ENCODE peak calls at places on chromosomes 13 and 19, in five cellular contexts. One of them, this sample, is unnamed.

GRCh38 chr13:103388839-103389238 is 322.6 kb upstream of the SLC10A2 start:
- DNase-seq in H1: no peak
- DNase-seq in HL-60: no peak
- DNase-seq in GM23338: no peak
- DNase-seq in stomach: no peak
- DNase-seq in this sample: no peak

GRCh38 chr13:21957833-21958232 is 287.0 kb downstream of the FGF9 start:
- DNase-seq in H1: no peak
- DNase-seq in HL-60: no peak
- DNase-seq in GM23338: no peak
- DNase-seq in stomach: no peak
- DNase-seq in this sample: no peak

GRCh38 chr13:31038834-31039552 is 106.5 kb downstream of the TEX26 start:
- DNase-seq in H1: no peak
- DNase-seq in HL-60: peak; percentile 83
- DNase-seq in GM23338: no peak
- DNase-seq in stomach: no peak
- DNase-seq in this sample: no peak

GRCh38 chr13:96993660-96994029 is 631 bp downstream of the OXGR1 start:
- DNase-seq in H1: no peak
- DNase-seq in HL-60: no peak
- DNase-seq in GM23338: peak; percentile 39
- DNase-seq in stomach: no peak
- DNase-seq in this sample: no peak

GRCh38 chr19:40136818-40137217 is 46.1 kb upstream of the ZNF780A start:
- DNase-seq in H1: no peak
- DNase-seq in HL-60: no peak
- DNase-seq in GM23338: no peak
- DNase-seq in stomach: no peak
- DNase-seq in this sample: no peak

GRCh38 chr13:87094646-87095045 is 576.5 kb upstream of the SLITRK5 start:
- DNase-seq in H1: no peak
- DNase-seq in HL-60: no peak
- DNase-seq in GM23338: no peak
- DNase-seq in stomach: no peak
- DNase-seq in this sample: peak; percentile 18

GRCh38 chr13:77386880-77387606 is 60.1 kb upstream of the MYCBP2 start:
- DNase-seq in H1: no peak
- DNase-seq in HL-60: peak; percentile 82
- DNase-seq in GM23338: no peak
- DNase-seq in stomach: no peak
- DNase-seq in this sample: no peak

GRCh38 chr13:71968025-71968424 is 101.0 kb upstream of the DACH1 start:
- DNase-seq in H1: peak; percentile 53
- DNase-seq in HL-60: no peak
- DNase-seq in GM23338: peak; percentile 78
- DNase-seq in stomach: no peak
- DNase-seq in this sample: no peak

GRCh38 chr13:84096221-84096620 is 213.9 kb upstream of the SLITRK1 start:
- DNase-seq in H1: no peak
- DNase-seq in HL-60: no peak
- DNase-seq in GM23338: no peak
- DNase-seq in stomach: no peak
- DNase-seq in this sample: no peak

GRCh38 chr13:59368652-59369051 is 795.1 kb downstream of the DIAPH3 start:
- DNase-seq in H1: no peak
- DNase-seq in HL-60: no peak
- DNase-seq in GM23338: no peak
- DNase-seq in stomach: no peak
- DNase-seq in this sample: no peak

GRCh38 chr19:38373907-38374331 is 452 bp upstream of the PSMD8 start:
- DNase-seq in H1: no peak
- DNase-seq in HL-60: no peak
- DNase-seq in GM23338: no peak
- DNase-seq in stomach: no peak
- DNase-seq in this sample: no peak

GRCh38 chr13:50636007-50636704 is 207.3 kb downstream of the DLEU7 start:
- DNase-seq in H1: peak; percentile 27
- DNase-seq in HL-60: peak; percentile 66
- DNase-seq in GM23338: peak; percentile 93
- DNase-seq in stomach: no peak
- DNase-seq in this sample: no peak

GRCh38 chr13:98458431-98458830 is 118.5 kb downstream of the STK24 start:
- DNase-seq in H1: no peak
- DNase-seq in HL-60: no peak
- DNase-seq in GM23338: no peak
- DNase-seq in stomach: no peak
- DNase-seq in this sample: no peak
- TF ChIP-seq POLR2AphosphoS5 in H1: no peak
- TF ChIP-seq POLR2AphosphoS5 in HL-60: no peak
- TF ChIP-seq POLR2AphosphoS5 in GM23338: no peak
- TF ChIP-seq POLR2AphosphoS5 in stomach: no peak
- TF ChIP-seq POLR2AphosphoS5 in this sample: no peak

GRCh38 chr19:3838661-3839060 is 30.2 kb downstream of the ZFR2 start:
- DNase-seq in H1: no peak
- DNase-seq in HL-60: no peak
- DNase-seq in GM23338: no peak
- DNase-seq in stomach: no peak
- DNase-seq in this sample: no peak
- H3K27ac ChIP-seq in H1: no peak overlapping the region
- H3K27ac ChIP-seq in HL-60: no peak overlapping the region
- H3K27ac ChIP-seq in GM23338: no peak overlapping the region
- H3K27ac ChIP-seq in stomach: no peak overlapping the region
- H3K27ac ChIP-seq in this sample: no peak overlapping the region

GRCh38 chr19:56314018-56314583 is 538 bp downstream of the ZSCAN5A start:
- DNase-seq in H1: peak; percentile 7
- DNase-seq in HL-60: peak; percentile 47
- DNase-seq in GM23338: peak; percentile 63
- DNase-seq in stomach: no peak
- DNase-seq in this sample: peak; percentile 2

GRCh38 chr19:56316728-56317127 is 2.1 kb upstream of the ZSCAN5A start:
- DNase-seq in H1: no peak
- DNase-seq in HL-60: no peak
- DNase-seq in GM23338: no peak
- DNase-seq in stomach: no peak
- DNase-seq in this sample: no peak

GRCh38 chr19:56314584-56315075 is at the start of gene ZSCAN5A:
- DNase-seq in H1: peak; percentile 66
- DNase-seq in HL-60: peak; percentile 96
- DNase-seq in GM23338: peak; percentile 94
- DNase-seq in stomach: peak; percentile 96
- DNase-seq in this sample: peak; percentile 70

GRCh38 chr19:56312787-56313343 is 1.8 kb downstream of the ZSCAN5A start:
- DNase-seq in H1: no peak
- DNase-seq in HL-60: no peak
- DNase-seq in GM23338: no peak
- DNase-seq in stomach: no peak
- DNase-seq in this sample: no peak

GRCh38 chr19:56315076-56315828 is 613 bp upstream of the ZSCAN5A start:
- DNase-seq in H1: peak; percentile 81
- DNase-seq in HL-60: peak; percentile 97
- DNase-seq in GM23338: peak; percentile 98
- DNase-seq in stomach: peak; percentile 94
- DNase-seq in this sample: peak; percentile 96
- TF ChIP-seq POLR2AphosphoS5 in H1: no peak
- TF ChIP-seq POLR2AphosphoS5 in HL-60: peak; percentile 27
- TF ChIP-seq POLR2AphosphoS5 in GM23338: peak; percentile 59
- TF ChIP-seq POLR2AphosphoS5 in stomach: peak; percentile 35
- TF ChIP-seq POLR2AphosphoS5 in this sample: peak; percentile 74

GRCh38 chr13:28704919-28705318 is 13.9 kb downstream of the SLC46A3 start:
- DNase-seq in H1: no peak
- DNase-seq in HL-60: no peak
- DNase-seq in GM23338: no peak
- DNase-seq in stomach: no peak
- DNase-seq in this sample: no peak
- H3K27ac ChIP-seq in H1: no peak overlapping the region
- H3K27ac ChIP-seq in HL-60: no peak overlapping the region
- H3K27ac ChIP-seq in GM23338: no peak overlapping the region
- H3K27ac ChIP-seq in stomach: no peak overlapping the region
- H3K27ac ChIP-seq in this sample: no peak overlapping the region

GRCh38 chr19:41870401-41870873 is 6.6 kb upstream of the CD79A start:
- DNase-seq in H1: no peak
- DNase-seq in HL-60: no peak
- DNase-seq in GM23338: no peak
- DNase-seq in stomach: no peak
- DNase-seq in this sample: no peak

GRCh38 chr19:41866284-41866683 is 6.2 kb downstream of the RPS19 start:
- DNase-seq in H1: no peak
- DNase-seq in HL-60: no peak
- DNase-seq in GM23338: no peak
- DNase-seq in stomach: no peak
- DNase-seq in this sample: no peak

GRCh38 chr19:41868989-41869300 is 8.1 kb upstream of the CD79A start:
- DNase-seq in H1: no peak
- DNase-seq in HL-60: no peak
- DNase-seq in GM23338: no peak
- DNase-seq in stomach: no peak
- DNase-seq in this sample: no peak

GRCh38 chr19:41869374-41869955 is 7.6 kb upstream of the CD79A start:
- DNase-seq in H1: no peak
- DNase-seq in HL-60: no peak
- DNase-seq in GM23338: no peak
- DNase-seq in stomach: no peak
- DNase-seq in this sample: no peak

GRCh38 chr19:41868120-41868988 is 8.3 kb downstream of the RPS19 start:
- DNase-seq in H1: no peak
- DNase-seq in HL-60: no peak
- DNase-seq in GM23338: no peak
- DNase-seq in stomach: no peak
- DNase-seq in this sample: no peak
- TF ChIP-seq POLR2AphosphoS5 in H1: peak; percentile 85
- TF ChIP-seq POLR2AphosphoS5 in HL-60: no peak
- TF ChIP-seq POLR2AphosphoS5 in GM23338: peak; percentile 40
- TF ChIP-seq POLR2AphosphoS5 in stomach: no peak
- TF ChIP-seq POLR2AphosphoS5 in this sample: no peak

DNA sequence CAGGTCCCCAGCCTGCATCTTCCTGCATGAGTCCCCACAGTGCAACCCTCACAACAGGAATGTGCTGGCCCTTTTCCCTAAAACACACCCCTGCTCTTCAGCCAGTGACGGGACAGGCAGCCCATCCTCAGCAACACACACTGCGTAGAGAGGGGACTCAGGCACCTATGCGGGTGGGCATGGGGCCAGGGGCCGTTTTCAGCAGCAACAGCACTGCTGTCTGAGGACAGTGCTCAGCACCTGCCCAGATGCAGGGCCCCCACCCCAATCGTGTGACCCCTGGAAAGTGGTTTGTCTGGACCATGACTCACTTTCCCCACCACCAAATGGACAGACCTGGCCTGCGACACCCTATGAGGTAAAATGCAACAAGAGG is 28.0 kb upstream of the ISYNA1 start:
- DNase-seq in H1: no peak
- DNase-seq in HL-60: no peak
- DNase-seq in GM23338: no peak
- DNase-seq in stomach: no peak
- DNase-seq in this sample: no peak
- H3K27ac ChIP-seq in H1: no peak overlapping the region
- H3K27ac ChIP-seq in HL-60: no peak overlapping the region
- H3K27ac ChIP-seq in GM23338: no peak overlapping the region
- H3K27ac ChIP-seq in stomach: no peak overlapping the region
- H3K27ac ChIP-seq in this sample: no peak overlapping the region

GRCh38 chr13:27139565-27139964 is 32.0 kb downstream of the USP12 start:
- DNase-seq in H1: no peak
- DNase-seq in HL-60: no peak
- DNase-seq in GM23338: no peak
- DNase-seq in stomach: no peak
- DNase-seq in this sample: no peak
- TF ChIP-seq POLR2AphosphoS5 in H1: no peak
- TF ChIP-seq POLR2AphosphoS5 in HL-60: no peak
- TF ChIP-seq POLR2AphosphoS5 in GM23338: no peak
- TF ChIP-seq POLR2AphosphoS5 in stomach: no peak
- TF ChIP-seq POLR2AphosphoS5 in this sample: no peak

GRCh38 chr19:48365602-48366001 is 1.4 kb downstream of the SYNGR4 start:
- DNase-seq in H1: no peak
- DNase-seq in HL-60: no peak
- DNase-seq in GM23338: no peak
- DNase-seq in stomach: no peak
- DNase-seq in this sample: no peak

GRCh38 chr19:48364564-48365363 is 597 bp downstream of the SYNGR4 start:
- DNase-seq in H1: no peak
- DNase-seq in HL-60: no peak
- DNase-seq in GM23338: no peak
- DNase-seq in stomach: no peak
- DNase-seq in this sample: no peak

GRCh38 chr19:48368942-48369341 is 4.8 kb downstream of the SYNGR4 start:
- DNase-seq in H1: no peak
- DNase-seq in HL-60: no peak
- DNase-seq in GM23338: no peak
- DNase-seq in stomach: no peak
- DNase-seq in this sample: no peak

GRCh38 chr19:48370955-48371354 is 6.8 kb downstream of the SYNGR4 start:
- DNase-seq in H1: no peak
- DNase-seq in HL-60: no peak
- DNase-seq in GM23338: no peak
- DNase-seq in stomach: no peak
- DNase-seq in this sample: no peak

GRCh38 chr19:48367855-48368254 is 3.7 kb downstream of the SYNGR4 start:
- DNase-seq in H1: no peak
- DNase-seq in HL-60: no peak
- DNase-seq in GM23338: no peak
- DNase-seq in stomach: peak; percentile 59
- DNase-seq in this sample: no peak
- H3K27ac ChIP-seq in H1: no peak overlapping the region
- H3K27ac ChIP-seq in HL-60: no peak overlapping the region
- H3K27ac ChIP-seq in GM23338: no peak overlapping the region
- H3K27ac ChIP-seq in stomach: no peak overlapping the region
- H3K27ac ChIP-seq in this sample: peak overlapping the region; percentile 61

GRCh38 chr19:11978492-11979100 is 13.8 kb downstream of the ZNF763 start:
- DNase-seq in H1: no peak
- DNase-seq in HL-60: no peak
- DNase-seq in GM23338: no peak
- DNase-seq in stomach: no peak
- DNase-seq in this sample: no peak

GRCh38 chr19:11984986-11985385 is 20.1 kb downstream of the ZNF763 start:
- DNase-seq in H1: no peak
- DNase-seq in HL-60: no peak
- DNase-seq in GM23338: peak; percentile 94
- DNase-seq in stomach: no peak
- DNase-seq in this sample: no peak

GRCh38 chr19:11979527-11979926 is 14.7 kb downstream of the ZNF763 start:
- DNase-seq in H1: no peak
- DNase-seq in HL-60: no peak
- DNase-seq in GM23338: no peak
- DNase-seq in stomach: no peak
- DNase-seq in this sample: no peak

GRCh38 chr19:11986754-11987153 is 21.9 kb downstream of the ZNF763 start:
- DNase-seq in H1: no peak
- DNase-seq in HL-60: no peak
- DNase-seq in GM23338: peak; percentile 30
- DNase-seq in stomach: no peak
- DNase-seq in this sample: no peak

DNA sequence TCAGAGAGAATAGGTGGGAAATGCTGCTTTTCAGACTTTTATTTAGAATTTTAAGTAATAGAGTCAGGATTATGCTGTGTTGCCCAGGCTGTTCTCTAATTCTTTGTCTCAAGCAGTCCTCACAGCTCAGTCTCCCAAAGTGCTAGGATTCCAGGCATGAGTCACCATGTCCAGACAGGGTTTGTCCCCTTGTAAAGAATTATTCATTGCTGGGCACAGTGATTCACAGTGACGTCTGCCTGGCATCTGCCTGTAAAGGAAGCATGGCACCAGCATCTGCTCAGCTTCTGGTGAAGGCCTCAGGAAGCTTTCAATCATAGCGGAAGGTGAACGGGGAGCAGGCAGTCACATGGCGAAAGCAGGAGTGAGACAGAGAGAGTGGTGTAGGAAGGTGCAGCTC is 17.7 kb downstream of the ZNF763 start:
- DNase-seq in H1: no peak
- DNase-seq in HL-60: no peak
- DNase-seq in GM23338: no peak
- DNase-seq in stomach: no peak
- DNase-seq in this sample: no peak
- TF ChIP-seq POLR2AphosphoS5 in H1: no peak
- TF ChIP-seq POLR2AphosphoS5 in HL-60: no peak
- TF ChIP-seq POLR2AphosphoS5 in GM23338: no peak
- TF ChIP-seq POLR2AphosphoS5 in stomach: no peak
- TF ChIP-seq POLR2AphosphoS5 in this sample: no peak